ENCODE peak calls at places on chromosomes 2 and 18, in ten cellular contexts. N is T-cell; E is left lobe of liver; X is activated T-cell treated with anti-CD3 and anti-CD28 coated beads, Interleukin-2, amount 50 U/mL, for 72 hours; G is RWPE2; O is left colon; V is B cell; J is heart right ventricle; H is effector memory CD8-positive, alpha-beta T cell; P is A549. U is an unnamed sample.

GRCh38 chr2:213932-214693 is 49.7 kb downstream of the SH3YL1 start:
- ATAC-seq in N (no peak), E (peak), X (no peak), G (no peak), O (no peak), V (no peak), J (peak), H (no peak), P (no peak), U (no peak)

GRCh38 chr2:205482399-205483065 is 199.8 kb upstream of the NRP2 start:
- ATAC-seq in N (no peak), E (no peak), X (no peak), G (no peak), O (no peak), V (no peak), J (peak), H (no peak), P (no peak), U (no peak)

GRCh38 chr2:16165518-16166326 is 225.4 kb downstream of the MYCN start:
- ATAC-seq in N (no peak), E (no peak), X (no peak), G (no peak), O (no peak), V (no peak), J (no peak), H (no peak), P (no peak), U (no peak)

GRCh38 chr2:217707116-217707742 is 295.6 kb downstream of the TNS1 start:
- ATAC-seq in N (no peak), E (no peak), X (no peak), G (peak), O (no peak), V (no peak), J (peak), H (no peak), P (no peak), U (no peak)

GRCh38 chr18:69889009-69889408 is 58.7 kb downstream of the CD226 start:
- ATAC-seq in N (no peak), E (no peak), X (peak), G (no peak), O (no peak), V (no peak), J (no peak), H (no peak), P (no peak), U (peak)

GRCh38 chr2:37189452-37190153 is 1.1 kb upstream of the SULT6B1 start:
- ATAC-seq in N (no peak), E (no peak), X (peak), G (peak), O (peak), V (no peak), J (peak), H (no peak), P (peak), U (peak)

GRCh38 chr2:194002699-194003368 is 1654.2 kb upstream of the SLC39A10 start:
- ATAC-seq in N (no peak), E (no peak), X (no peak), G (no peak), O (no peak), V (no peak), J (no peak), H (no peak), P (no peak), U (no peak)

GRCh38 chr2:85215074-85216050 is 82.2 kb downstream of the TCF7L1 start:
- ATAC-seq in N (no peak), E (peak), X (no peak), G (no peak), O (no peak), V (no peak), J (peak), H (no peak), P (no peak), U (no peak)

GRCh38 chr2:30488012-30488659 is 41.1 kb downstream of the LCLAT1 start:
- ATAC-seq in N (no peak), E (peak), X (no peak), G (no peak), O (peak), V (no peak), J (no peak), H (no peak), P (no peak), U (no peak)

GRCh38 chr2:109594246-109594900 is 19.4 kb downstream of the SEPTIN10 start:
- ATAC-seq in N (no peak), E (no peak), X (no peak), G (peak), O (no peak), V (no peak), J (no peak), H (no peak), P (peak), U (no peak)

GRCh38 chr2:1742680-1743395 is 1.5 kb downstream of the PXDN start:
- ATAC-seq in N (peak), E (peak), X (peak), G (peak), O (peak), V (no peak), J (peak), H (peak), P (peak), U (no peak)

GRCh38 chr2:228599781-228600180 is 418.3 kb upstream of the SPHKAP start:
- ATAC-seq in N (no peak), E (no peak), X (no peak), G (no peak), O (peak), V (no peak), J (no peak), H (no peak), P (no peak), U (no peak)

GRCh38 chr18:48181132-48181823 is 227.9 kb downstream of the ZBTB7C start:
- ATAC-seq in N (no peak), E (no peak), X (no peak), G (no peak), O (no peak), V (no peak), J (no peak), H (no peak), P (no peak), U (no peak)

GRCh38 chr2:3449936-3450335 is 69.4 kb downstream of the ADI1 start:
- ATAC-seq in N (no peak), E (no peak), X (no peak), G (no peak), O (no peak), V (no peak), J (no peak), H (no peak), P (no peak), U (no peak)

GRCh38 chr2:170267071-170267470 is 89.1 kb downstream of the MYO3B start:
- ATAC-seq in N (no peak), E (no peak), X (no peak), G (no peak), O (no peak), V (no peak), J (no peak), H (no peak), P (no peak), U (no peak)

GRCh38 chr18:45245036-45245638 is 370.1 kb upstream of the SLC14A2 start:
- ATAC-seq in N (no peak), E (no peak), X (no peak), G (no peak), O (no peak), V (no peak), J (no peak), H (no peak), P (no peak), U (no peak)

GRCh38 chr2:68732036-68732435 is 2.6 kb upstream of the ARHGAP25 start:
- ATAC-seq in N (no peak), E (peak), X (no peak), G (no peak), O (no peak), V (no peak), J (peak), H (no peak), P (no peak), U (no peak)

GRCh38 chr2:143132360-143132759 is 3.1 kb downstream of the ARHGAP15 start:
- ATAC-seq in N (no peak), E (no peak), X (peak), G (no peak), O (no peak), V (no peak), J (no peak), H (no peak), P (no peak), U (peak)

GRCh38 chr2:167147254-167147941 is 259.1 kb downstream of the XIRP2 start:
- ATAC-seq in N (no peak), E (no peak), X (no peak), G (no peak), O (no peak), V (no peak), J (no peak), H (no peak), P (no peak), U (no peak)

GRCh38 chr2:174730530-174731018 is 33.7 kb downstream of the CHRNA1 start:
- ATAC-seq in N (no peak), E (no peak), X (no peak), G (no peak), O (no peak), V (no peak), J (no peak), H (no peak), P (no peak), U (no peak)

GRCh38 chr2:54015809-54016703 is 45.3 kb upstream of the PSME4 start:
- ATAC-seq in N (no peak), E (no peak), X (no peak), G (peak), O (peak), V (no peak), J (peak), H (no peak), P (peak), U (no peak)

GRCh38 chr2:185921048-185921756 is 182.6 kb downstream of the FSIP2 start:
- ATAC-seq in N (no peak), E (no peak), X (no peak), G (peak), O (no peak), V (no peak), J (no peak), H (no peak), P (no peak), U (no peak)

GRCh38 chr2:149492923-149493322 is 94.7 kb downstream of the MMADHC start:
- ATAC-seq in N (no peak), E (no peak), X (no peak), G (no peak), O (no peak), V (no peak), J (no peak), H (no peak), P (no peak), U (no peak)

GRCh38 chr2:54579682-54580349 is 123.7 kb downstream of the SPTBN1 start:
- ATAC-seq in N (peak), E (peak), X (peak), G (no peak), O (peak), V (peak), J (no peak), H (peak), P (peak), U (peak)

GRCh38 chr2:235555356-235555755 is 61.5 kb downstream of the AGAP1 start:
- ATAC-seq in N (no peak), E (no peak), X (no peak), G (no peak), O (no peak), V (no peak), J (no peak), H (no peak), P (no peak), U (no peak)

GRCh38 chr18:3069671-3070433 is 56.9 kb upstream of the LPIN2 start:
- ATAC-seq in N (no peak), E (no peak), X (peak), G (no peak), O (no peak), V (no peak), J (no peak), H (no peak), P (no peak), U (peak)

GRCh38 chr2:168194784-168195522 is 52.4 kb downstream of the STK39 start:
- ATAC-seq in N (peak), E (no peak), X (peak), G (no peak), O (no peak), V (peak), J (no peak), H (peak), P (no peak), U (peak)

GRCh38 chr2:187942876-187943275 is 348.8 kb upstream of the GULP1 start:
- ATAC-seq in N (no peak), E (no peak), X (no peak), G (no peak), O (no peak), V (no peak), J (peak), H (no peak), P (no peak), U (no peak)

GRCh38 chr18:13627639-13628038 is 98.7 kb downstream of the FAM210A start:
- ATAC-seq in N (no peak), E (no peak), X (no peak), G (no peak), O (no peak), V (no peak), J (no peak), H (no peak), P (no peak), U (no peak)

GRCh38 chr2:219353129-219353528 is 20.6 kb upstream of the RESP18 start:
- ATAC-seq in N (no peak), E (no peak), X (no peak), G (no peak), O (no peak), V (no peak), J (no peak), H (no peak), P (no peak), U (no peak)

GRCh38 chr2:160415991-160416390 is 77.6 kb downstream of the RBMS1 start:
- ATAC-seq in N (no peak), E (no peak), X (no peak), G (peak), O (no peak), V (no peak), J (no peak), H (no peak), P (no peak), U (no peak)

GRCh38 chr18:77001041-77001440 is 131.5 kb downstream of the MBP start:
- ATAC-seq in N (no peak), E (no peak), X (no peak), G (no peak), O (no peak), V (no peak), J (no peak), H (no peak), P (no peak), U (no peak)

GRCh38 chr2:67213677-67214402 is 183.3 kb upstream of the ETAA1 start:
- ATAC-seq in N (no peak), E (no peak), X (no peak), G (no peak), O (no peak), V (no peak), J (no peak), H (no peak), P (peak), U (no peak)

GRCh38 chr2:79861059-79861374 is 348.2 kb downstream of the CTNNA2 start:
- ATAC-seq in N (no peak), E (no peak), X (no peak), G (no peak), O (no peak), V (no peak), J (no peak), H (no peak), P (no peak), U (no peak)

GRCh38 chr2:57516740-57517340 is 529.8 kb upstream of the VRK2 start:
- ATAC-seq in N (no peak), E (peak), X (peak), G (peak), O (peak), V (peak), J (no peak), H (no peak), P (peak), U (no peak)

GRCh38 chr2:121667618-121668017 is 18.4 kb upstream of the CLASP1 start:
- ATAC-seq in N (no peak), E (no peak), X (no peak), G (no peak), O (no peak), V (no peak), J (no peak), H (no peak), P (no peak), U (no peak)

GRCh38 chr18:22980394-22980793 is 47.3 kb downstream of the RBBP8 start:
- ATAC-seq in N (no peak), E (peak), X (no peak), G (no peak), O (peak), V (no peak), J (no peak), H (no peak), P (no peak), U (no peak)

GRCh38 chr2:183359867-183360266 is 235.6 kb downstream of the NUP35 start:
- ATAC-seq in N (no peak), E (no peak), X (no peak), G (no peak), O (no peak), V (no peak), J (no peak), H (no peak), P (no peak), U (no peak)

U was measured in activated T-helper 17 cell treated with anti-CD3 and anti-CD28 coated beads, Interleukin-2, amount 50 U/mL, for 72 hours.